ENCODE peak calls at places on chromosome 22, in four cellular contexts. J is HCT116, M is neuronal stem cell, V is fibroblast of lung. O is an unnamed sample.

GRCh38 chr22:31085493-31085824 is 4.3 kb downstream of the SMTN start:
- DNase-seq in J (no peak), M (no peak), V (no peak), O (no peak)

GRCh38 chr22:25987948-25988347 is 181.3 kb upstream of the SEZ6L start:
- DNase-seq in J (no peak), M (no peak), V (no peak), O (no peak)

GRCh38 chr22:40200795-40201194 is 23.1 kb downstream of the TNRC6B start:
- DNase-seq in J (no peak), M (no peak), V (no peak), O (no peak)

GRCh38 chr22:37435970-37436603 is 8.8 kb upstream of the ELFN2 start:
- DNase-seq in J (no peak), M (no peak), V (no peak), O (no peak)

GRCh38 chr22:29964777-29965176 is 81.8 kb downstream of the MTMR3 start:
- DNase-seq in J (no peak), M (no peak), V (no peak), O (no peak)

GRCh38 chr22:25644122-25644521 is 79.6 kb downstream of the GRK3 start:
- DNase-seq in J (no peak), M (no peak), V (peak), O (no peak)

GRCh38 chr22:49305215-49305965 is 522.3 kb downstream of the BRD1 start:
- DNase-seq in J (peak), M (peak), V (no peak), O (peak)

GRCh38 chr22:17774206-17774927 is at the start of gene BID:
- DNase-seq in J (no peak), M (no peak), V (peak), O (no peak)

GRCh38 chr22:46156031-46156430 is 5.7 kb downstream of the PPARA start:
- DNase-seq in J (no peak), M (no peak), V (no peak), O (no peak)